ENCODE peak calls at places on chromosomes 16 and 17, in nine cellular contexts. B is GM12891; N is iris pigment epithelial cell; D is body of pancreas; S is NCI-H2029; F is activated T-cell treated with anti-CD3 and anti-CD28 coated beads, Interleukin-2, amount 50 U/mL, for 4 hours; J is SW 1271; Z is activated CD4-positive, alpha-beta T cell treated with anti-CD3 and anti-CD28 coated beads for 4 hours; C is germinal center. U is an unnamed sample.
A peak's percentile ranks its signal among the peaks of the same experiment; 100 is the strongest.

GRCh38 chr16:85153046-85153445 is 40.8 kb upstream of the CIBAR2 start:
- DNase-seq in S (no peak), Z (no peak), N (no peak), C (no peak), B (no peak), D (no peak), J (no peak), F (no peak), U (no peak)

GRCh38 chr17:50047488-50048126 is 8.3 kb upstream of the ITGA3 start:
- DNase-seq in C (no peak), B (no peak), J (peak; percentile 70), D (no peak), S (no peak), F (no peak), N (peak; percentile 73), Z (no peak), U (no peak)

GRCh38 chr16:50640391-50640790 is 40.7 kb downstream of the SNX20 start:
- DNase-seq in B (no peak), F (no peak), D (no peak), C (no peak), S (no peak), N (no peak), Z (no peak), J (no peak), U (no peak)

GRCh38 chr17:20934288-20934687 is 108.5 kb downstream of the USP22 start:
- DNase-seq in D (no peak), C (no peak), S (no peak), F (no peak), B (no peak), N (no peak), Z (no peak), J (no peak), U (no peak)

GRCh38 chr17:29595943-29596774 is 3.2 kb downstream of the ANKRD13B start:
- DNase-seq in F (no peak), B (no peak), J (no peak), N (no peak), S (no peak), D (no peak), C (no peak), Z (no peak), U (no peak)

GRCh38 chr16:81447383-81448101 is 2.9 kb downstream of the CMIP start:
- DNase-seq in S (no peak), D (peak; percentile 52), F (no peak), Z (no peak), B (no peak), N (peak; percentile 37), C (no peak), J (no peak), U (no peak)

GRCh38 chr16:70703041-70703834 is 17.4 kb upstream of the MTSS2 start:
- DNase-seq in D (peak; percentile 51), S (no peak), J (no peak), F (no peak), C (no peak), N (peak; percentile 75), Z (no peak), B (no peak), U (no peak)

GRCh38 chr16:85286066-85286712 is 173.9 kb upstream of the CIBAR2 start:
- DNase-seq in C (no peak), N (no peak), F (no peak), J (no peak), S (no peak), B (no peak), D (peak; percentile 45), Z (no peak), U (no peak)

GRCh38 chr16:81703177-81704155 is 75.6 kb upstream of the PLCG2 start:
- DNase-seq in B (no peak), S (no peak), J (peak; percentile 14), N (peak; percentile 96), D (no peak), F (no peak), C (no peak), Z (no peak), U (no peak)

GRCh38 chr16:56506941-56507340 is 12.9 kb downstream of the BBS2 start:
- DNase-seq in F (no peak), C (no peak), J (no peak), B (no peak), Z (no peak), S (no peak), N (peak; percentile 88), D (no peak), U (no peak)

GRCh38 chr17:68446626-68447041 is 10.7 kb downstream of the WIPI1 start:
- DNase-seq in B (no peak), C (no peak), N (no peak), D (no peak), F (no peak), S (no peak), Z (no peak), J (no peak), U (no peak)

GRCh38 chr17:65243838-65244237 is 106.7 kb downstream of the RGS9 start:
- DNase-seq in J (no peak), B (no peak), D (no peak), S (peak; percentile 56), Z (peak; percentile 4), N (peak; percentile 21), C (no peak), F (no peak), U (no peak)

GRCh38 chr17:70190959-70191805 is 21.9 kb downstream of the KCNJ2 start:
- DNase-seq in Z (no peak), B (no peak), C (no peak), N (no peak), F (no peak), S (peak; percentile 69), D (peak; percentile 58), J (no peak), U (no peak)

GRCh38 chr16:69315486-69316311 is 4.5 kb downstream of the VPS4A start:
- DNase-seq in C (no peak), D (peak; percentile 44), J (no peak), S (no peak), Z (no peak), N (no peak), B (no peak), F (no peak), U (no peak)

U was measured in Caco-2.